ENCODE peak calls at places on chromosomes 11 and 22, in four cellular contexts. One of them, this sample, is unnamed.

GRCh38 chr11:125410091-125410490 is 86.0 kb downstream of the FEZ1 start:
- DNase-seq in upper lobe of right lung: peak; percentile 46
- DNase-seq in esophagus squamous epithelium: no peak
- DNase-seq in dorsolateral prefrontal cortex: no peak
- DNase-seq in this sample: no peak

GRCh38 chr11:86761978-86762377 is 38.4 kb upstream of the PRSS23 start:
- DNase-seq in esophagus squamous epithelium: no peak
- DNase-seq in dorsolateral prefrontal cortex: no peak
- DNase-seq in upper lobe of right lung: no peak
- DNase-seq in this sample: no peak

GRCh38 chr22:40484906-40485660 is 114.7 kb downstream of the SGSM3 start:
- DNase-seq in esophagus squamous epithelium: no peak
- DNase-seq in dorsolateral prefrontal cortex: no peak
- DNase-seq in upper lobe of right lung: no peak
- DNase-seq in this sample: no peak

GRCh38 chr11:76152086-76152658 is 54.1 kb downstream of the WNT11 start:
- DNase-seq in dorsolateral prefrontal cortex: peak; percentile 82
- DNase-seq in upper lobe of right lung: peak; percentile 93
- DNase-seq in esophagus squamous epithelium: peak; percentile 14
- DNase-seq in this sample: peak; percentile 60

GRCh38 chr11:66951927-66952337 is 6.3 kb downstream of the PC start:
- DNase-seq in upper lobe of right lung: no peak
- DNase-seq in esophagus squamous epithelium: no peak
- DNase-seq in dorsolateral prefrontal cortex: no peak
- DNase-seq in this sample: no peak

GRCh38 chr11:74627381-74627780 is 35.0 kb downstream of the POLD3 start:
- DNase-seq in dorsolateral prefrontal cortex: no peak
- DNase-seq in esophagus squamous epithelium: no peak
- DNase-seq in upper lobe of right lung: no peak
- DNase-seq in this sample: no peak

GRCh38 chr11:129323896-129324522 is 51.6 kb upstream of the BARX2 start:
- DNase-seq in dorsolateral prefrontal cortex: no peak
- DNase-seq in upper lobe of right lung: no peak
- DNase-seq in esophagus squamous epithelium: no peak
- DNase-seq in this sample: no peak

GRCh38 chr11:117978982-117979381 is 7.2 kb upstream of the IL10RA start:
- DNase-seq in esophagus squamous epithelium: no peak
- DNase-seq in dorsolateral prefrontal cortex: no peak
- DNase-seq in upper lobe of right lung: no peak
- DNase-seq in this sample: no peak

GRCh38 chr22:39348909-39349505 is 784 bp upstream of the SYNGR1 start:
- DNase-seq in esophagus squamous epithelium: no peak
- DNase-seq in upper lobe of right lung: no peak
- DNase-seq in dorsolateral prefrontal cortex: no peak
- DNase-seq in this sample: no peak

GRCh38 chr22:44360686-44361381 is 48.1 kb upstream of the SHISAL1 start:
- DNase-seq in esophagus squamous epithelium: no peak
- DNase-seq in dorsolateral prefrontal cortex: no peak
- DNase-seq in upper lobe of right lung: peak; percentile 67
- DNase-seq in this sample: no peak
- TF ChIP-seq CTCF in esophagus squamous epithelium: no peak
- TF ChIP-seq CTCF in dorsolateral prefrontal cortex: no peak
- TF ChIP-seq CTCF in upper lobe of right lung: peak; percentile 26
- TF ChIP-seq CTCF in this sample: no peak

DNA sequence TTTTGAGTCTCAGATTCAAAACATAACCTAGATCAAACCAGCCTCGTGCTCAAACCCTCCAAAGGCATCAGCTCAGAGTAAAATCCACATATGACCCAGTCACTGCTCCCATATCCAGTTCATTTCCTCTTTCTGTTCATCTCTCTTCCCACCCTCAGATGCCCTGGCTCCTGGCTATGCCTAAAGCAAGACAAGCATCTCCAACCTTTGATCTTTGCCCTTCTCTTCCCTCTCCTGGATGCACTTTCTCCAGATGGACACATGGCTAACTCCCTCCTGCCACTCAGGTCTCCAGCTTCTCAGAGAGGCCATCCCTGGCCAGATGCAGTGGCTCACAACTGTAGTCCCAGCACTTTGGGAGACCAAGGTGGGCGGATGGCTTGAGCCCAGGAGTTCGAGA is 14.3 kb upstream of the CREB3L1 start:
- DNase-seq in esophagus squamous epithelium: no peak
- DNase-seq in upper lobe of right lung: no peak
- DNase-seq in dorsolateral prefrontal cortex: no peak
- DNase-seq in this sample: no peak
- H3K4me3 ChIP-seq in esophagus squamous epithelium: no peak overlapping the region
- H3K4me3 ChIP-seq in upper lobe of right lung: no peak overlapping the region
- H3K4me3 ChIP-seq in dorsolateral prefrontal cortex: no peak overlapping the region
- H3K4me3 ChIP-seq in this sample: no peak overlapping the region

GRCh38 chr11:121334973-121335711 is 42.6 kb downstream of the SC5D start:
- DNase-seq in upper lobe of right lung: no peak
- DNase-seq in esophagus squamous epithelium: no peak
- DNase-seq in dorsolateral prefrontal cortex: no peak
- DNase-seq in this sample: no peak
- TF ChIP-seq CTCF in upper lobe of right lung: no peak
- TF ChIP-seq CTCF in esophagus squamous epithelium: no peak
- TF ChIP-seq CTCF in dorsolateral prefrontal cortex: no peak
- TF ChIP-seq CTCF in this sample: no peak

GRCh38 chr22:50189849-50190181 is 4.1 kb downstream of the TRABD start:
- DNase-seq in esophagus squamous epithelium: no peak
- DNase-seq in dorsolateral prefrontal cortex: no peak
- DNase-seq in upper lobe of right lung: no peak
- DNase-seq in this sample: no peak
- H3K4me3 ChIP-seq in esophagus squamous epithelium: peak overlapping the region; percentile 69
- H3K4me3 ChIP-seq in dorsolateral prefrontal cortex: no peak overlapping the region
- H3K4me3 ChIP-seq in upper lobe of right lung: peak overlapping the region; percentile 58
- H3K4me3 ChIP-seq in this sample: peak overlapping the region; percentile 58

DNA sequence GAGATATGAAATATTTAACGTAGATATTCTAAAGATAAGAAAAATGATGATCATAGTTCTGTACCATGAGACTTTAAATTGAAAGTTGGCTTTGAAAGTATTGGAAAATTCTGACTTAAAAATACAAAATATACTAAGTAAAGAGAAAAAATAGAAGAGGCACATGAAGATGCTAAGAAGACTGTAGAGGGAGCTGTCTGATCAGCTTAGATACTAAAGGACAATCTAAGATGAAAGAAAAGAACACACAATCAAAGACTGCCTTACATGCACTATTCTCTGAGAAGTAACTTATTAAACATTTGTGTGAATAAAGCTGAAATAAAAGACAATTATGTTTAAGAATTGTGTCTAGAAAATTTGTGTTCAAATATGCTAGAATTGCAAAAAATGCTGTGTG is 55.1 kb downstream of the RBMXL2 start:
- DNase-seq in upper lobe of right lung: no peak
- DNase-seq in esophagus squamous epithelium: no peak
- DNase-seq in dorsolateral prefrontal cortex: no peak
- DNase-seq in this sample: no peak
- TF ChIP-seq CTCF in upper lobe of right lung: peak; percentile 11
- TF ChIP-seq CTCF in esophagus squamous epithelium: no peak
- TF ChIP-seq CTCF in dorsolateral prefrontal cortex: peak; percentile 69
- TF ChIP-seq CTCF in this sample: peak; percentile 23

GRCh38 chr11:70468256-70469230 is 70.2 kb downstream of the CTTN start:
- DNase-seq in esophagus squamous epithelium: no peak
- DNase-seq in dorsolateral prefrontal cortex: no peak
- DNase-seq in upper lobe of right lung: no peak
- DNase-seq in this sample: no peak

GRCh38 chr11:70470127-70470526 is 71.8 kb downstream of the CTTN start:
- DNase-seq in dorsolateral prefrontal cortex: no peak
- DNase-seq in upper lobe of right lung: no peak
- DNase-seq in esophagus squamous epithelium: no peak
- DNase-seq in this sample: peak; percentile 37

GRCh38 chr11:70466596-70466995 is 68.3 kb downstream of the CTTN start:
- DNase-seq in upper lobe of right lung: peak; percentile 53
- DNase-seq in dorsolateral prefrontal cortex: no peak
- DNase-seq in esophagus squamous epithelium: no peak
- DNase-seq in this sample: no peak

GRCh38 chr11:70466154-70466553 is 67.8 kb downstream of the CTTN start:
- DNase-seq in upper lobe of right lung: peak; percentile 36
- DNase-seq in esophagus squamous epithelium: no peak
- DNase-seq in dorsolateral prefrontal cortex: no peak
- DNase-seq in this sample: no peak

DNA sequence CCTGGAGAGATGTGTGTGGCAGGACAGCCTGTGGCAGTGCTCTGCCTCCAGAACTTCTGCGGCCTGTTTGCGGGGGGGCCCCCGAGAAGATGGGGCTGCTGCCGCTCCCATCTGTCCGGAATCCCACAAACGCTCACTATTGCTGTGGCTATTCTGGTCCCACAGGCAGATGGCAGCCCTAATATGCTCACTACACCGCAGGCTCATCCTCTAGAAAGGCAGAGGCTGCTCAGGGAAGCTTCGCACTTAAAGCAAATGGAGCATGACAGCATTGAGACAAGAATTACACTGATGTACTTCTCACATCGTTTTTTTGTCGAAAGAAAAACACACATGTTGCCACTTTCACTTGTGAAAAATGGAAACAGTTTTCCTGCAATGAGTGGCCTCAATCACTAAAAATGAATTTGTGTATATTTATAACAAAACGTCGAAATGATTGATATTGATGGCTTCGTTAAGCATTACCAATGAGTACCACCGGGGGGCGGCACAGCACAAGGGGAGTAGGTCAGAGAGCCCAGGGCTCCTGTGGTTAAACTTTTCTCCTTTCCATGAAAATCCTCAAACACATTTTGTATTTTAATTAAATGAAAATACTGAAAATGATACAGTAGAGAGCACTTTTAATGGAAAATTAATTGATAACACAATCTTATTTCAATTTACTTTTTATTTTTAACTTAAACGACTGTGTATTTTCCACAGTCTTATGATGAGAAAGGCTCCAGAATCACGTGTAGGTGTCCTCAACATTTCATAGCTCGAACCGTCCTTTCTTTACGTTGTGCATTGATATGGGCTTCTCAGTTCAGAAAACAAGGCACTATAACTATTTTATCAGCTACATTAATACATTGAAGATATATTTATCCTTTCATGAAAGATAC is 69.1 kb downstream of the CTTN start:
- DNase-seq in upper lobe of right lung: peak; percentile 78
- DNase-seq in dorsolateral prefrontal cortex: peak; percentile 63
- DNase-seq in esophagus squamous epithelium: no peak
- DNase-seq in this sample: no peak
- H3K4me3 ChIP-seq in upper lobe of right lung: no peak overlapping the region
- H3K4me3 ChIP-seq in dorsolateral prefrontal cortex: no peak overlapping the region
- H3K4me3 ChIP-seq in esophagus squamous epithelium: no peak overlapping the region
- H3K4me3 ChIP-seq in this sample: no peak overlapping the region

GRCh38 chr22:50205781-50206569 is 5.2 kb downstream of the SELENOO start:
- DNase-seq in dorsolateral prefrontal cortex: no peak
- DNase-seq in upper lobe of right lung: no peak
- DNase-seq in esophagus squamous epithelium: no peak
- DNase-seq in this sample: no peak

GRCh38 chr22:50208939-50209892 is 8.4 kb downstream of the SELENOO start:
- DNase-seq in esophagus squamous epithelium: no peak
- DNase-seq in upper lobe of right lung: no peak
- DNase-seq in dorsolateral prefrontal cortex: no peak
- DNase-seq in this sample: no peak

GRCh38 chr22:50208430-50208938 is 7.7 kb downstream of the SELENOO start:
- DNase-seq in esophagus squamous epithelium: no peak
- DNase-seq in dorsolateral prefrontal cortex: no peak
- DNase-seq in upper lobe of right lung: no peak
- DNase-seq in this sample: no peak

GRCh38 chr22:50207383-50208031 is 6.7 kb downstream of the SELENOO start:
- DNase-seq in upper lobe of right lung: no peak
- DNase-seq in esophagus squamous epithelium: no peak
- DNase-seq in dorsolateral prefrontal cortex: no peak
- DNase-seq in this sample: no peak

GRCh38 chr22:50206599-50206998 is 5.8 kb downstream of the SELENOO start:
- DNase-seq in esophagus squamous epithelium: no peak
- DNase-seq in upper lobe of right lung: peak; percentile 86
- DNase-seq in dorsolateral prefrontal cortex: no peak
- DNase-seq in this sample: no peak
- TF ChIP-seq CTCF in esophagus squamous epithelium: no peak
- TF ChIP-seq CTCF in upper lobe of right lung: peak; percentile 49
- TF ChIP-seq CTCF in dorsolateral prefrontal cortex: no peak
- TF ChIP-seq CTCF in this sample: peak; percentile 50

GRCh38 chr11:32792111-32792947 is 2.1 kb downstream of the CCDC73 start:
- DNase-seq in upper lobe of right lung: no peak
- DNase-seq in dorsolateral prefrontal cortex: no peak
- DNase-seq in esophagus squamous epithelium: no peak
- DNase-seq in this sample: no peak
- H3K4me3 ChIP-seq in upper lobe of right lung: no peak overlapping the region
- H3K4me3 ChIP-seq in dorsolateral prefrontal cortex: peak overlapping the region; percentile 39
- H3K4me3 ChIP-seq in esophagus squamous epithelium: peak overlapping the region; percentile 39
- H3K4me3 ChIP-seq in this sample: no peak overlapping the region

GRCh38 chr11:69298778-69299461 is 5.0 kb downstream of the MYEOV start:
- DNase-seq in dorsolateral prefrontal cortex: no peak
- DNase-seq in esophagus squamous epithelium: no peak
- DNase-seq in upper lobe of right lung: peak; percentile 60
- DNase-seq in this sample: no peak

GRCh38 chr11:69301491-69302401 is 7.8 kb downstream of the MYEOV start:
- DNase-seq in dorsolateral prefrontal cortex: no peak
- DNase-seq in upper lobe of right lung: peak; percentile 83
- DNase-seq in esophagus squamous epithelium: no peak
- DNase-seq in this sample: no peak

GRCh38 chr11:69299572-69299971 is 5.6 kb downstream of the MYEOV start:
- DNase-seq in esophagus squamous epithelium: no peak
- DNase-seq in dorsolateral prefrontal cortex: no peak
- DNase-seq in upper lobe of right lung: peak; percentile 60
- DNase-seq in this sample: no peak

GRCh38 chr11:69301033-69301490 is 7.1 kb downstream of the MYEOV start:
- DNase-seq in upper lobe of right lung: no peak
- DNase-seq in esophagus squamous epithelium: no peak
- DNase-seq in dorsolateral prefrontal cortex: no peak
- DNase-seq in this sample: no peak

DNA sequence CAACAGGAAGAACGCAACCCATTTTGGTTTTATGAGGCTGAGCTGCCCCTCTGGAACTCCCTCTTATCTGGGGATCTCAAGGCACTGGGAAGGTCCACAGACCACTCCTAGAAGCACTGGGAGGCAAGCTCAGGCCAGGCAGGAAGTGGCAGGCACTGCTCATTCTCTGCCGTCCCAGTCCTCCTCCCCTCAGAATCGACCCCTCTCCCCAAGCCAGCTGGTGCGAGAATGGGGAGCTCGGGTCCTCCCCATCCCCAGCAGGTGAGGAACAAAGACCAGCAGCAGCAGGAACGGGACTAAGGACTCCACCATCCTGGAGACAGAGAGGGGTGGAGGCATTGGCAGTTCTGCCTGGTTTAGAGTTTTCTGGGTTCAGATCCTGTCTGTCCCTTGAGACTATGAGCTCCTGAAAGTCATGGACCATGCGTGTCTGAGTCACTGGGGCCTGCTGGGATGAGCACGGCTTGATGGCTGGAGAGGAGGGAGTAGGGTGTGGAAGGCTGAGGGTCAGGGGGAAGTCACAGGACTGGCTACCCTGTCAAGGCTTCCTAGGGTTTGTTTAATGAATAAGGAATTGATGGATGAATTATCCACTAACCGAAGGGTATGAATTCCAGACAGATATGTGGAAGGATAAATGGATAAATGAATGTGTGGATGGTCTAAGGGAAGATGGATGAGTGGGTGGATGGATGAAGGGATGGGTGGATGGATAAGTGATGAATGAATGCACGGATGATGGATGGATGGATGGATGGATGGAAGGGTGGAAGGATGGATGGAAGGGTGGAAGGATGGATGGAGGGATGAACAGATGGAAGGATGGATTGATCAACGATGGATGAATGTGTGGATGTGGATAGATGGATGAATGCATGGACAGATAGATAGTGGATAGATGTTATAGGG is 6.4 kb downstream of the MYEOV start:
- DNase-seq in dorsolateral prefrontal cortex: no peak
- DNase-seq in upper lobe of right lung: peak; percentile 57
- DNase-seq in esophagus squamous epithelium: no peak
- DNase-seq in this sample: no peak
- TF ChIP-seq CTCF in dorsolateral prefrontal cortex: no peak
- TF ChIP-seq CTCF in upper lobe of right lung: no peak
- TF ChIP-seq CTCF in esophagus squamous epithelium: no peak
- TF ChIP-seq CTCF in this sample: no peak

This sample was measured in GM12864.